ENCODE peak calls at places on chromosomes 4 and X, in five cellular contexts. F is heart left ventricle, V is H1, W is uterus, C is upper lobe of right lung. J is an unnamed sample. For H3K9me3, the result is how much of the 10 kb centered on the place peaks cover.

GRCh38 chr4:119233750-119234149 is 21.2 kb downstream of the USP53 start:
- DNase-seq in F (no peak), W (no peak), V (no peak), C (no peak), J (no peak)

GRCh38 chr4:125321709-125322362 is 7.1 kb downstream of the FAT4 start:
- DNase-seq in F (no peak), C (no peak), V (no peak), W (no peak), J (no peak)

GRCh38 chr4:153327247-153327646 is 17.2 kb upstream of the MND1 start:
- DNase-seq in C (no peak), V (no peak), F (no peak), W (no peak), J (no peak)

GRCh38 chrX:30982467-30982866 is 89.4 kb downstream of the FTHL17 start:
- DNase-seq in F (no peak), C (no peak), V (no peak), W (no peak), J (no peak)

GRCh38 chrX:77900688-77901087 is 1.4 kb downstream of the COX7B start:
- DNase-seq in W (no peak), V (no peak), C (no peak), F (no peak), J (no peak)

GRCh38 chr4:78520808-78521226 is 30.8 kb upstream of the ANXA3 start:
- DNase-seq in C (no peak), W (no peak), V (no peak), F (no peak), J (no peak)

GRCh38 chr4:113442821-113443220 is 318.7 kb downstream of the CAMK2D start:
- DNase-seq in C (no peak), W (no peak), V (no peak), F (no peak), J (no peak)

GRCh38 chr4:83043801-83044407 is 8.9 kb downstream of the COPS4 start:
- DNase-seq in C (no peak), F (no peak), V (no peak), W (peak), J (no peak)

GRCh38 chr4:188154668-188155423 is 15.6 kb downstream of the TRIML1 start:
- DNase-seq in F (no peak), W (no peak), C (no peak), V (no peak), J (no peak)

GRCh38 chr4:81512945-81513584 is 41.4 kb upstream of the RASGEF1B start:
- DNase-seq in V (no peak), C (no peak), W (no peak), F (no peak), J (no peak)
- H3K4me3 ChIP-seq in V (no peak), C (no peak), W (no peak), F (no peak), J (no peak)

GRCh38 chrX:55119712-55120111 is 30.9 kb downstream of the PAGE2 start:
- DNase-seq in F (no peak), C (no peak), V (no peak), W (no peak), J (no peak)
- H3K9me3 ChIP-seq in F (under half), C (under half), V (under half), W (under half), J (under half)

DNA sequence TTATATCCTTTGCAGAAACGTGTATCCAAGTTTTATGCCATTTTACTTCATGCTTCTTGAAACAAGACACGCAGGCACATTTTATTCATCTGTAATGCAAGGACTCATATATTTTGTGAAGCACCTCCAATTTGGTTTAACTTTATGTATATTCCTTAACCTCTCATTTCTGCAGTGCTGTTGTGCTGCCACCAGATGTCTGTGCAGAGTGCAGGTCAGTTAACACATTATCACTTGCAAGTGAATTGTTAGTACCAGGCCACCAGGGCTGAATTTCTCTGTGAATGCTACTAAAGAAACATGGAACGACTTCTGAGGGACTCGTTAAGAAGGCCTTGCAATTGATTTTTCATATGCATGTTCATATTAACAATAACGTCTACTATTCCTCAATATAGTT is 770.4 kb downstream of the NLGN4X start:
- DNase-seq in V (no peak), F (no peak), C (no peak), W (no peak), J (no peak)
- TF ChIP-seq CTCF in V (peak), F (no peak), C (no peak), W (no peak), J (no peak)

DNA sequence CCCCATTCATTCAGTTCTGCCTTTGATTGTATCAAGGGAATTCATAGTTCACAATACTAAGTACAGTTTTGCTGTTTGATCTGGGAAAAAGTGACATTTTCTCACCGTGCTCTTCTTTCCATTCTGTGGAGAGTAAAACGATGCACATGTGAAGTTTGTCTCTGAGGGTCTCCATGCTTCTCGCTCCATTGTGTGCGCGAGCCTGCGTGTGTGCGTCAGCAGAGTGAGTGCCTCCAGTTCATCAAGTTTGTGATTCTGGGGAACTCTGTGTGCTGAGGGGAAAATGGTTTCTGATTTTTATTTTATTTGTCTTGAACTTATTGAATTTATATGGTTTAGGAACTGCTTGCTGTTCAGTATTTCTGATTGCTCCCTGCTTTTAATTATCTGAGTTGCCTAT is 2.0 kb downstream of the STK26 start:
- DNase-seq in V (no peak), F (no peak), C (no peak), W (no peak), J (no peak)
- H3K4me3 ChIP-seq in V (peak), F (no peak), C (no peak), W (peak), J (no peak)

DNA sequence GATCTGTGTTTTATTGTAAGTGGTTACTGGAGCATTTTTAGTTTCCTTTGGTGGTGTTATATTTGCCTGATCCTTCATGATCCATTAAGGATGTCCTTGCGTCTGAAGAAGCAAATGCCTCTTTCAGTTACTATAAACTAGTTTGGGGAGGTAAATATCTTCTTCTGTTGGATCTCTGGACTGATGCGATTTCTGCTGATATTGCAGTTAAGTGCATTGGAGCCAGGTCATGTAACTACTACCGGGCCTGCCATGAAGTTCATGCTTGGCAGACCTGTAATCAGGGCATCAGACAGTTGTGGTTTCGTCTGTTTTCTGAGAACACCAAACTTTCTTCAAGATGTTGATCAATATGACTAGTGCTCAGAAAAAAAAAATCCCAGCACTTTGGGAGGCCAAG is 22.9 kb downstream of the ZNF718 start:
- DNase-seq in W (no peak), F (no peak), V (no peak), C (no peak), J (no peak)
- H3K9me3 ChIP-seq in W (under half), F (half or more), V (under half), C (half or more), J (half or more)

GRCh38 chr4:13248621-13249298 is 235.4 kb downstream of the RAB28 start:
- DNase-seq in F (no peak), W (no peak), V (no peak), C (no peak), J (no peak)
- TF ChIP-seq CTCF in F (peak), W (no peak), V (peak), C (no peak), J (peak)

GRCh38 chr4:185774815-185775684 is 36.9 kb downstream of the SORBS2 start:
- DNase-seq in F (no peak), V (no peak), C (peak), W (no peak), J (no peak)

GRCh38 chr4:185773419-185773818 is 38.6 kb downstream of the SORBS2 start:
- DNase-seq in C (peak), W (peak), V (no peak), F (peak), J (peak)

GRCh38 chr4:185772391-185773093 is 39.5 kb downstream of the SORBS2 start:
- DNase-seq in C (no peak), F (no peak), V (no peak), W (no peak), J (no peak)

GRCh38 chr4:185775792-185776555 is 36.0 kb downstream of the SORBS2 start:
- DNase-seq in C (no peak), V (no peak), W (no peak), F (no peak), J (no peak)

GRCh38 chr4:185774076-185774731 is 37.8 kb downstream of the SORBS2 start:
- DNase-seq in C (no peak), W (no peak), V (no peak), F (no peak), J (no peak)
- H3K4me3 ChIP-seq in C (peak), W (no peak), V (peak), F (peak), J (peak)

GRCh38 chr4:126986005-126986404 is 646.8 kb upstream of the INTU start:
- DNase-seq in W (no peak), V (no peak), C (no peak), F (no peak), J (no peak)

GRCh38 chr4:126991965-126992364 is 640.8 kb upstream of the INTU start:
- DNase-seq in V (no peak), W (no peak), F (no peak), C (no peak), J (no peak)

DNA sequence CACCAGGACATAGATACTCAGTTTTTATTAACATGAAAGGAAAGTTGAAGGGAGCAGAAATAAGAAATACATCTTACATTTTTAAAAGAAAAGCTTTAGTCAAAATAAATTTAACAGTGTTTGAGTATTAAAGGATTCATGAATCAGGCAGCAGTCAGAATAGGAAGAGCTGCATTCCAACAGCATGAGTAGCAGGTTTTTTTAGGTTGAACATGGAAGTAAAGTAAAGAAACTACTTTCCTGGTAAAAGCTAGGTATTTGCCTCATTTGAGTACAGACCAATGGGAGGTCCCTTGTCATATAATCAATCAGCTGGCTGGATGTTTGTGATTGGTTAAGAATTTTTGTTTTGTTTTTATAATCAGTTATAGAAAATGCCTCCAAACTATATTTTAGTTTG is 645.9 kb upstream of the INTU start:
- DNase-seq in C (no peak), V (no peak), W (no peak), F (no peak), J (no peak)
- H3K9me3 ChIP-seq in C (under half), V (under half), W (under half), F (under half), J (under half)

DNA sequence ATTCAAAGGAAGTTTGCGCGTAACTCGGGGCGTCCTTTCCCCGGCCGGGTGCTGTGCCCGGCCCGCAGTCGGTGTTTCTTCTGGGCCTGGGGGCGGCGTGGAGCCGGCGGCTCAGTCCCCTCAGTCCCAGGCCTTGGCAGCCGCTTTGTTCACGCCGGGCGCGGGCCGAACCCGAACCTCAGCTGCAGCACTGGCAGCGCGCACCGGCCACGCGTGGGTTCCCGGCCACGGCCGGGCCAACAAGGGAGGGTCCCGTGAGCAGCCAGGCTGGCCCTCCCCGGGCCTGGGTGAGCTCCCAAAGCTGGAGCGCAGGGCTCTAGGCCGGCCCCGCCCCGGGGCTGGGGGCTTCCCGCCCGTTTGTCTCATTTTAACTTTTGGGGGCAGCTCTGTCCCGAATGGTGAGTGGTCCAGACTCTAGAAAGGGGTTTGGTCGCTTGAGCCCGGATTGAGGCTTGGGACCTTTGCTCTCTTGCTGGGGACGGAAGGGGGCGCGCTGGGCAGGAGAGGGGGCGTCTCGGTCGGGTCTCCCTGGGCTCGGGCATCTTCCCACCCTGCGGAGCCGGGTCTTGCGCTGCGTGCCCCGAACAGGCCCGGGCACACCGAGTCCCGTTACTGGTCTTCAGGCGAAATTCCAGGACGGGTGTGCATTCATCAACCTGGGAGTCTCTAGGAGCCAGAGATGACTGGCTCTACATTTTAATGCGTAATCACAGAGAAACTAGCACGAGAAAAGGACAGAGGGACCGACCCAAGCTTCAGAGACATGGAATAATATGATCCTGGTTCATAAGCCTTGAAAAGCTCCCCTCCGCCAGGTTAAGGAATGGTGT is 177.1 kb downstream of the CBR4 start:
- DNase-seq in V (no peak), F (peak), W (peak), C (peak), J (peak)
- TF ChIP-seq CTCF in V (peak), F (no peak), W (peak), C (no peak), J (peak)